ENCODE peak calls at places on chromosomes 2 and 18, in nine cellular contexts. One of them, this sample, is unnamed.

GRCh38 chr2:17791121-17791902 is 24.9 kb upstream of the MSGN1 start:
- DNase-seq in LoVo: no peak
- DNase-seq in coronary artery: no peak
- DNase-seq in renal cortical epithelial cell: no peak
- DNase-seq in effector CD4-positive, alpha-beta T cell: no peak
- DNase-seq in T-cell: no peak
- DNase-seq in NCI-H460: no peak
- DNase-seq in posterior cingulate gyrus: no peak
- DNase-seq in activated CD4-positive, alpha-beta T cell treated with anti-CD3 and anti-CD28 coated beads for 36 hours: no peak
- DNase-seq in this sample: no peak

GRCh38 chr2:187034434-187034833 is 185.5 kb upstream of the ZSWIM2 start:
- DNase-seq in T-cell: no peak
- DNase-seq in LoVo: no peak
- DNase-seq in renal cortical epithelial cell: no peak
- DNase-seq in activated CD4-positive, alpha-beta T cell treated with anti-CD3 and anti-CD28 coated beads for 36 hours: no peak
- DNase-seq in coronary artery: no peak
- DNase-seq in posterior cingulate gyrus: no peak
- DNase-seq in effector CD4-positive, alpha-beta T cell: no peak
- DNase-seq in NCI-H460: no peak
- DNase-seq in this sample: no peak

GRCh38 chr2:14358774-14359173 is 273.7 kb upstream of the LRATD1 start:
- DNase-seq in effector CD4-positive, alpha-beta T cell: no peak
- DNase-seq in T-cell: no peak
- DNase-seq in activated CD4-positive, alpha-beta T cell treated with anti-CD3 and anti-CD28 coated beads for 36 hours: no peak
- DNase-seq in posterior cingulate gyrus: no peak
- DNase-seq in coronary artery: peak
- DNase-seq in renal cortical epithelial cell: no peak
- DNase-seq in LoVo: no peak
- DNase-seq in NCI-H460: no peak
- DNase-seq in this sample: no peak

GRCh38 chr2:163595033-163595432 is 140.8 kb downstream of the FIGN start:
- DNase-seq in coronary artery: no peak
- DNase-seq in renal cortical epithelial cell: no peak
- DNase-seq in LoVo: no peak
- DNase-seq in effector CD4-positive, alpha-beta T cell: no peak
- DNase-seq in activated CD4-positive, alpha-beta T cell treated with anti-CD3 and anti-CD28 coated beads for 36 hours: no peak
- DNase-seq in posterior cingulate gyrus: no peak
- DNase-seq in T-cell: no peak
- DNase-seq in NCI-H460: no peak
- DNase-seq in this sample: no peak

GRCh38 chr18:5452943-5453342 is 90.9 kb downstream of the EPB41L3 start:
- DNase-seq in effector CD4-positive, alpha-beta T cell: no peak
- DNase-seq in coronary artery: no peak
- DNase-seq in activated CD4-positive, alpha-beta T cell treated with anti-CD3 and anti-CD28 coated beads for 36 hours: no peak
- DNase-seq in posterior cingulate gyrus: no peak
- DNase-seq in renal cortical epithelial cell: no peak
- DNase-seq in LoVo: no peak
- DNase-seq in NCI-H460: no peak
- DNase-seq in T-cell: no peak
- DNase-seq in this sample: no peak

GRCh38 chr2:163652741-163653140 is 83.1 kb downstream of the FIGN start:
- DNase-seq in posterior cingulate gyrus: no peak
- DNase-seq in T-cell: no peak
- DNase-seq in LoVo: no peak
- DNase-seq in effector CD4-positive, alpha-beta T cell: no peak
- DNase-seq in coronary artery: no peak
- DNase-seq in renal cortical epithelial cell: no peak
- DNase-seq in activated CD4-positive, alpha-beta T cell treated with anti-CD3 and anti-CD28 coated beads for 36 hours: no peak
- DNase-seq in NCI-H460: no peak
- DNase-seq in this sample: no peak

GRCh38 chr18:24659837-24660720 is 199.6 kb downstream of the HRH4 start:
- DNase-seq in coronary artery: no peak
- DNase-seq in effector CD4-positive, alpha-beta T cell: no peak
- DNase-seq in NCI-H460: no peak
- DNase-seq in activated CD4-positive, alpha-beta T cell treated with anti-CD3 and anti-CD28 coated beads for 36 hours: peak
- DNase-seq in LoVo: peak
- DNase-seq in renal cortical epithelial cell: no peak
- DNase-seq in T-cell: peak
- DNase-seq in posterior cingulate gyrus: no peak
- DNase-seq in this sample: peak

GRCh38 chr2:163692611-163693482 is 43.0 kb downstream of the FIGN start:
- DNase-seq in NCI-H460: no peak
- DNase-seq in renal cortical epithelial cell: peak
- DNase-seq in LoVo: no peak
- DNase-seq in posterior cingulate gyrus: no peak
- DNase-seq in activated CD4-positive, alpha-beta T cell treated with anti-CD3 and anti-CD28 coated beads for 36 hours: no peak
- DNase-seq in T-cell: no peak
- DNase-seq in effector CD4-positive, alpha-beta T cell: no peak
- DNase-seq in coronary artery: no peak
- DNase-seq in this sample: no peak

GRCh38 chr2:147463881-147464520 is 380.8 kb upstream of the ACVR2A start:
- DNase-seq in LoVo: peak
- DNase-seq in T-cell: no peak
- DNase-seq in coronary artery: no peak
- DNase-seq in effector CD4-positive, alpha-beta T cell: no peak
- DNase-seq in activated CD4-positive, alpha-beta T cell treated with anti-CD3 and anti-CD28 coated beads for 36 hours: no peak
- DNase-seq in renal cortical epithelial cell: peak
- DNase-seq in posterior cingulate gyrus: no peak
- DNase-seq in NCI-H460: no peak
- DNase-seq in this sample: no peak

GRCh38 chr2:189379287-189379630 is 62.0 kb upstream of the WDR75 start:
- DNase-seq in effector CD4-positive, alpha-beta T cell: no peak
- DNase-seq in renal cortical epithelial cell: peak
- DNase-seq in activated CD4-positive, alpha-beta T cell treated with anti-CD3 and anti-CD28 coated beads for 36 hours: no peak
- DNase-seq in coronary artery: no peak
- DNase-seq in NCI-H460: no peak
- DNase-seq in T-cell: no peak
- DNase-seq in posterior cingulate gyrus: no peak
- DNase-seq in LoVo: no peak
- DNase-seq in this sample: no peak

GRCh38 chr2:99777266-99777640 is 287.4 kb upstream of the REV1 start:
- DNase-seq in activated CD4-positive, alpha-beta T cell treated with anti-CD3 and anti-CD28 coated beads for 36 hours: no peak
- DNase-seq in LoVo: no peak
- DNase-seq in renal cortical epithelial cell: no peak
- DNase-seq in T-cell: no peak
- DNase-seq in effector CD4-positive, alpha-beta T cell: no peak
- DNase-seq in posterior cingulate gyrus: no peak
- DNase-seq in coronary artery: no peak
- DNase-seq in NCI-H460: no peak
- DNase-seq in this sample: no peak

GRCh38 chr2:69465513-69466456 is 28.6 kb upstream of the NFU1 start:
- DNase-seq in NCI-H460: no peak
- DNase-seq in renal cortical epithelial cell: no peak
- DNase-seq in activated CD4-positive, alpha-beta T cell treated with anti-CD3 and anti-CD28 coated beads for 36 hours: no peak
- DNase-seq in LoVo: no peak
- DNase-seq in effector CD4-positive, alpha-beta T cell: no peak
- DNase-seq in coronary artery: peak
- DNase-seq in T-cell: no peak
- DNase-seq in posterior cingulate gyrus: no peak
- DNase-seq in this sample: no peak

GRCh38 chr2:138827426-138828054 is 47.4 kb upstream of the NXPH2 start:
- DNase-seq in T-cell: no peak
- DNase-seq in coronary artery: no peak
- DNase-seq in effector CD4-positive, alpha-beta T cell: no peak
- DNase-seq in renal cortical epithelial cell: peak
- DNase-seq in LoVo: peak
- DNase-seq in posterior cingulate gyrus: no peak
- DNase-seq in NCI-H460: peak
- DNase-seq in activated CD4-positive, alpha-beta T cell treated with anti-CD3 and anti-CD28 coated beads for 36 hours: peak
- DNase-seq in this sample: no peak

GRCh38 chr18:49279487-49279886 is 181.0 kb downstream of the DYM start:
- DNase-seq in renal cortical epithelial cell: no peak
- DNase-seq in posterior cingulate gyrus: no peak
- DNase-seq in activated CD4-positive, alpha-beta T cell treated with anti-CD3 and anti-CD28 coated beads for 36 hours: no peak
- DNase-seq in LoVo: no peak
- DNase-seq in NCI-H460: no peak
- DNase-seq in coronary artery: no peak
- DNase-seq in T-cell: no peak
- DNase-seq in effector CD4-positive, alpha-beta T cell: no peak
- DNase-seq in this sample: no peak

GRCh38 chr18:21074336-21075323 is 37.0 kb downstream of the ROCK1 start:
- DNase-seq in NCI-H460: no peak
- DNase-seq in effector CD4-positive, alpha-beta T cell: no peak
- DNase-seq in T-cell: no peak
- DNase-seq in coronary artery: no peak
- DNase-seq in renal cortical epithelial cell: peak
- DNase-seq in activated CD4-positive, alpha-beta T cell treated with anti-CD3 and anti-CD28 coated beads for 36 hours: no peak
- DNase-seq in LoVo: peak
- DNase-seq in posterior cingulate gyrus: no peak
- DNase-seq in this sample: no peak

GRCh38 chr2:36770542-36771287 is 74.2 kb downstream of the VIT start:
- DNase-seq in renal cortical epithelial cell: no peak
- DNase-seq in posterior cingulate gyrus: no peak
- DNase-seq in LoVo: peak
- DNase-seq in T-cell: no peak
- DNase-seq in NCI-H460: peak
- DNase-seq in effector CD4-positive, alpha-beta T cell: no peak
- DNase-seq in coronary artery: no peak
- DNase-seq in activated CD4-positive, alpha-beta T cell treated with anti-CD3 and anti-CD28 coated beads for 36 hours: peak
- DNase-seq in this sample: peak

This sample was measured in T-helper 9 cell.